ENCODE peak calls at places on chromosomes 12 and 14, in four cellular contexts. I, O, W and P are unnamed samples.
A peak's percentile ranks its signal among the peaks of the same experiment; 100 is the strongest.

GRCh38 chr14:58792421-58792820 is 154.7 kb downstream of the DACT1 start:
- DNase-seq in I (no peak), O (no peak), W (no peak), P (no peak)

GRCh38 chr12:13362260-13362841 is 165.8 kb downstream of the EMP1 start:
- DNase-seq in I (peak; percentile 71), O (peak; percentile 34), W (peak; percentile 70), P (no peak)

GRCh38 chr12:69513297-69513696 is 43.1 kb downstream of the FRS2 start:
- DNase-seq in I (no peak), O (no peak), W (no peak), P (no peak)

GRCh38 chr14:64860039-64860438 is 19.7 kb downstream of the SPTB start:
- DNase-seq in I (no peak), O (no peak), W (no peak), P (no peak)

GRCh38 chr14:69043007-69043444 is 63.9 kb upstream of the ACTN1 start:
- DNase-seq in I (no peak), O (peak; percentile 36), W (peak; percentile 28), P (no peak)

GRCh38 chr12:31603546-31604009 is 12.6 kb upstream of the DENND5B start:
- DNase-seq in I (no peak), O (no peak), W (no peak), P (no peak)

GRCh38 chr14:93944348-93945069 is 17.4 kb downstream of the FAM181A start:
- DNase-seq in I (peak; percentile 26), O (no peak), W (no peak), P (no peak)

GRCh38 chr12:131618303-131618658 is 92.6 kb upstream of the SFSWAP start:
- DNase-seq in I (peak; percentile 76), O (no peak), W (no peak), P (no peak)

GRCh38 chr12:47561746-47562145 is 144.1 kb downstream of the RPAP3 start:
- DNase-seq in I (no peak), O (no peak), W (no peak), P (no peak)

GRCh38 chr12:67649165-67650126 is 901 bp downstream of the DYRK2 start:
- DNase-seq in I (peak; percentile 44), O (peak; percentile 57), W (peak; percentile 35), P (peak; percentile 20)

GRCh38 chr12:55847033-55847432 is 4.3 kb upstream of the MMP19 start:
- DNase-seq in I (no peak), O (no peak), W (no peak), P (no peak)

GRCh38 chr14:53715390-53715730 is 241.3 kb downstream of the BMP4 start:
- DNase-seq in I (peak; percentile 1), O (no peak), W (no peak), P (no peak)

GRCh38 chr14:65840118-65840751 is 427.7 kb downstream of the FUT8 start:
- DNase-seq in I (peak; percentile 30), O (no peak), W (no peak), P (no peak)

GRCh38 chr12:45930369-45930768 is 60.0 kb downstream of the SCAF11 start:
- DNase-seq in I (no peak), O (no peak), W (no peak), P (no peak)

GRCh38 chr14:78700236-78700635 is 530.1 kb downstream of the NRXN3 start:
- DNase-seq in I (no peak), O (no peak), W (no peak), P (no peak)

GRCh38 chr12:12899530-12900380 is 8.4 kb downstream of the GPRC5A start:
- DNase-seq in I (no peak), O (no peak), W (no peak), P (no peak)

GRCh38 chr12:101719566-101719965 is 19.7 kb downstream of the SYCP3 start:
- DNase-seq in I (no peak), O (no peak), W (no peak), P (no peak)

GRCh38 chr12:8577879-8578278 is 34.8 kb downstream of the AICDA start:
- DNase-seq in I (no peak), O (no peak), W (no peak), P (no peak)

GRCh38 chr14:89648510-89648909 is 231.5 kb upstream of the FOXN3 start:
- DNase-seq in I (no peak), O (no peak), W (no peak), P (no peak)

DNA sequence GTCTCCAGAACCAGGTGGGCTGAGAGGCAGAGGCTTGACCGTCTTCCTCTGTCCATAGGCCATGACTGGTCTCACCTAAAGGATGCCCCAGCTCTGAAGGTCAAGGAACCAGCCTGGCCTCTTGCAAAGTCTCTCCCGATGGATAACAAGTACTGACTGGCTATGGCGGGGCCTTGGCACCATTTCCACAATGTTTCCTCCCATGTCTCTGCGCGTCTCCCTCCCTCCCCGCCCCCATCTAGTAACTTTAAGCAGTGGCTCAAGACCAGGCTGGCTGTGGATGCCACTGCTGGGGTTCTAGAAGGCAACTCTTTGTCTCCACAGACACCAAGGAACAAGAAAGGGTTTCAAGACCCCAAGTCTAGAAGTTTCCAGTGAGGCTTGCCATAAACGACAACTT is 275.5 kb downstream of the DPF3 start:
- DNase-seq in I (no peak), O (no peak), W (no peak), P (no peak)
- H3K4me3 ChIP-seq in I (no peak overlapping the region), O (no peak overlapping the region), W (no peak overlapping the region), P (no peak overlapping the region)

GRCh38 chr14:32208490-32208889 is 5.4 kb upstream of the RNU6-8 start:
- DNase-seq in I (no peak), O (no peak), W (no peak), P (no peak)
- H3K27ac ChIP-seq in I (no peak overlapping the region), O (no peak overlapping the region), W (no peak overlapping the region), P (no peak overlapping the region)

GRCh38 chr12:94147991-94148840 is at the start of gene PLXNC1:
- DNase-seq in I (peak; percentile 74), O (peak; percentile 63), W (peak; percentile 71), P (peak; percentile 67)
- H3K27me3 ChIP-seq in I (peaks cover 61% of the 10 kb centered on the region), O (no peaks in the 10 kb centered on the region), W (no peaks in the 10 kb centered on the region), P (no peaks in the 10 kb centered on the region)

GRCh38 chr14:100899841-100900771 is 3.4 kb downstream of the RTL1 start:
- DNase-seq in I (peak; percentile 30), O (no peak), W (peak; percentile 36), P (no peak)
- H3K4me3 ChIP-seq in I (no peak overlapping the region), O (no peak overlapping the region), W (no peak overlapping the region), P (no peak overlapping the region)

DNA sequence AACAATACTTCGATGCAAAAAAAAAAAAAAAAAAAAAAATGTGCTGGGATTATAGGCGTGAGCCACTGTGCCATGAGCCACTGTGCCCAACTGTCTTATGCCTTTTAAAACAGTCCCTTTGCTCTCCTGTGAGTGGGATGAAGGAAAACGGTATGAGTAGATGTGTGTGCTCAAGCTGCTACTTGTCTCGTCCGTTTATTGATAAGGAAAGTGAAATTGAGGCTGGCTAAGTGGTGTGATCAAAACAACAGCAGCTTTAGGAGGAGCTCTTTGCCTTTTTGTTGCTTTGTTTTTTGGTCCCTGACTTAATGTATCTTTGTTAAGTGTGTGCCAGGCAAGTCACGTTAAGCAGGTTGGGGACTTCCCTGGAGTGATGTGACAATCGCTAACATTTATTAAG is 275.9 kb downstream of the TMEM132C start:
- DNase-seq in I (no peak), O (no peak), W (no peak), P (no peak)
- H3K27ac ChIP-seq in I (no peak overlapping the region), O (no peak overlapping the region), W (no peak overlapping the region), P (no peak overlapping the region)

DNA sequence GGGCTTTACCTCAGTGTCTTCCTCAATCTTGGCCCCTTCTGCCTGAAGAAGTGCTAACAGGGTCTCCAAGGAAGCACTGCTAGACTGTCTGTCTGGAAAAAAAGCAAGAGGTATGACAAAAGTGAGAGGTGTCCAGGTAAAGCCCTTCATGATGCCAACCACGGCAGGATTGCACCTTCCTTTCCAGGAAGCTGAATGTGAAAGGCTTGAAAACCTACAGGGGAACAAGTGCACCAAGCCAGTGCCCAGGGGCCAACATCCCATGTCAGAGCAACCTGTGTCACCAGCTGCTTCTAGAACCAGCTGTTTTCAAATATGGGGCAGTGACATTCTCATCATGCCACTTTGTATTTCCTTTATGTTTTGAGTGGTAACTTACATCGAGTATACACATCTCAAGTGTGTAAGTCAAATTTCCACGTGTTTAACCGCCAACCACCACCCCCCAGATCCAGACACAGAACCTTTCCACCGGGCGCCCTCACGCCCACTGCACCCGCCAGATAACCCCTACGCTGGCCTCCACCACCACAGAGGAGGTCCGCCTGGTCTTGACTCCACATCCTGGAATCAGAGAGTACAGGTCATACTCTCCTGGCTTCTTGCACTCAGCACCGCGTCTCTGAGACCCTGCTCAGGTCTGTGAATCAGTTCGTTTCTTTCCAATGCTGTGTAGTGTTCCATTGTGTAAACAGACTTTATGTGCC is 27.3 kb downstream of the VPS37B start:
- DNase-seq in I (no peak), O (no peak), W (no peak), P (peak; percentile 30)
- H3K27me3 ChIP-seq in I (no peaks in the 10 kb centered on the region), O (no peaks in the 10 kb centered on the region), W (no peaks in the 10 kb centered on the region), P (no peaks in the 10 kb centered on the region)